ENCODE peak calls at places on chromosomes 5 and 9, in ten cellular contexts. One of them, this sample, is unnamed.

GRCh38 chr9:130835441-130836298 is 616 bp downstream of the ABL1 start:
- DNase-seq in heart right ventricle: peak
- DNase-seq in IMR-90: peak
- DNase-seq in GM12865: peak
- DNase-seq in HepG2: no peak
- DNase-seq in H1: no peak
- DNase-seq in GM23338: peak
- DNase-seq in aorta: peak
- DNase-seq in body of pancreas: peak
- DNase-seq in BJ: no peak
- DNase-seq in this sample: peak

GRCh38 chr9:129697111-129697955 is 31.9 kb downstream of the PRRX2 start:
- DNase-seq in BJ: peak
- DNase-seq in aorta: peak
- DNase-seq in H1: no peak
- DNase-seq in GM23338: peak
- DNase-seq in GM12865: no peak
- DNase-seq in heart right ventricle: peak
- DNase-seq in body of pancreas: peak
- DNase-seq in HepG2: no peak
- DNase-seq in IMR-90: peak
- DNase-seq in this sample: no peak

GRCh38 chr5:43352131-43352530 is 38.9 kb upstream of the HMGCS1 start:
- DNase-seq in heart right ventricle: no peak
- DNase-seq in GM12865: no peak
- DNase-seq in H1: no peak
- DNase-seq in HepG2: no peak
- DNase-seq in aorta: no peak
- DNase-seq in BJ: no peak
- DNase-seq in GM23338: no peak
- DNase-seq in IMR-90: no peak
- DNase-seq in body of pancreas: no peak
- DNase-seq in this sample: no peak

GRCh38 chr5:53649352-53649751 is 88.9 kb downstream of the NDUFS4 start:
- DNase-seq in body of pancreas: no peak
- DNase-seq in H1: no peak
- DNase-seq in HepG2: no peak
- DNase-seq in GM12865: no peak
- DNase-seq in GM23338: no peak
- DNase-seq in BJ: no peak
- DNase-seq in aorta: no peak
- DNase-seq in IMR-90: no peak
- DNase-seq in heart right ventricle: no peak
- DNase-seq in this sample: no peak

GRCh38 chr5:177600458-177601018 is 606 bp downstream of the B4GALT7 start:
- DNase-seq in H1: no peak
- DNase-seq in GM12865: peak
- DNase-seq in aorta: no peak
- DNase-seq in BJ: no peak
- DNase-seq in body of pancreas: no peak
- DNase-seq in HepG2: no peak
- DNase-seq in IMR-90: peak
- DNase-seq in heart right ventricle: no peak
- DNase-seq in GM23338: no peak
- DNase-seq in this sample: no peak

GRCh38 chr9:32554107-32554506 is 1.7 kb upstream of the TOPORS start:
- DNase-seq in aorta: no peak
- DNase-seq in BJ: no peak
- DNase-seq in heart right ventricle: no peak
- DNase-seq in GM12865: no peak
- DNase-seq in HepG2: no peak
- DNase-seq in body of pancreas: no peak
- DNase-seq in GM23338: no peak
- DNase-seq in IMR-90: peak
- DNase-seq in H1: no peak
- DNase-seq in this sample: no peak

GRCh38 chr5:150780180-150780692 is 1.7 kb downstream of the SMIM3 start:
- DNase-seq in body of pancreas: peak
- DNase-seq in GM23338: no peak
- DNase-seq in GM12865: peak
- DNase-seq in H1: no peak
- DNase-seq in IMR-90: peak
- DNase-seq in aorta: no peak
- DNase-seq in HepG2: no peak
- DNase-seq in BJ: peak
- DNase-seq in heart right ventricle: peak
- DNase-seq in this sample: no peak

GRCh38 chr9:16100596-16101091 is 547.8 kb downstream of the CCDC171 start:
- DNase-seq in GM12865: no peak
- DNase-seq in H1: no peak
- DNase-seq in body of pancreas: peak
- DNase-seq in heart right ventricle: peak
- DNase-seq in aorta: peak
- DNase-seq in GM23338: peak
- DNase-seq in IMR-90: peak
- DNase-seq in HepG2: no peak
- DNase-seq in BJ: no peak
- DNase-seq in this sample: no peak

GRCh38 chr9:113444736-113445135 is 18.8 kb upstream of the RGS3 start:
- DNase-seq in heart right ventricle: no peak
- DNase-seq in HepG2: no peak
- DNase-seq in BJ: no peak
- DNase-seq in aorta: no peak
- DNase-seq in body of pancreas: no peak
- DNase-seq in GM12865: no peak
- DNase-seq in GM23338: no peak
- DNase-seq in H1: no peak
- DNase-seq in IMR-90: no peak
- DNase-seq in this sample: no peak

GRCh38 chr5:112779531-112779930 is 41.8 kb downstream of the APC start:
- DNase-seq in aorta: no peak
- DNase-seq in HepG2: no peak
- DNase-seq in body of pancreas: no peak
- DNase-seq in BJ: peak
- DNase-seq in GM12865: no peak
- DNase-seq in GM23338: no peak
- DNase-seq in heart right ventricle: no peak
- DNase-seq in IMR-90: peak
- DNase-seq in H1: no peak
- DNase-seq in this sample: no peak

GRCh38 chr5:95760291-95761191 is 29.4 kb downstream of the RHOBTB3 start:
- DNase-seq in H1: no peak
- DNase-seq in HepG2: peak
- DNase-seq in BJ: peak
- DNase-seq in heart right ventricle: no peak
- DNase-seq in body of pancreas: no peak
- DNase-seq in IMR-90: peak
- DNase-seq in GM12865: peak
- DNase-seq in aorta: no peak
- DNase-seq in GM23338: no peak
- DNase-seq in this sample: peak

GRCh38 chr5:110702300-110702699 is 24.2 kb downstream of the TMEM232 start:
- DNase-seq in GM12865: no peak
- DNase-seq in aorta: no peak
- DNase-seq in body of pancreas: no peak
- DNase-seq in heart right ventricle: no peak
- DNase-seq in H1: no peak
- DNase-seq in IMR-90: no peak
- DNase-seq in GM23338: no peak
- DNase-seq in HepG2: no peak
- DNase-seq in BJ: no peak
- DNase-seq in this sample: no peak

GRCh38 chr5:91024160-91024559 is 359.0 kb downstream of the ARRDC3 start:
- DNase-seq in H1: no peak
- DNase-seq in heart right ventricle: no peak
- DNase-seq in IMR-90: no peak
- DNase-seq in BJ: no peak
- DNase-seq in GM12865: no peak
- DNase-seq in aorta: no peak
- DNase-seq in body of pancreas: no peak
- DNase-seq in GM23338: no peak
- DNase-seq in HepG2: no peak
- DNase-seq in this sample: no peak

GRCh38 chr9:118595719-118596305 is 773.4 kb downstream of the BRINP1 start:
- DNase-seq in heart right ventricle: peak
- DNase-seq in aorta: no peak
- DNase-seq in HepG2: no peak
- DNase-seq in GM12865: peak
- DNase-seq in BJ: no peak
- DNase-seq in body of pancreas: no peak
- DNase-seq in IMR-90: no peak
- DNase-seq in GM23338: peak
- DNase-seq in H1: peak
- DNase-seq in this sample: no peak

GRCh38 chr9:4740373-4740622 is 704 bp downstream of the AK3 start:
- DNase-seq in GM12865: no peak
- DNase-seq in IMR-90: no peak
- DNase-seq in GM23338: no peak
- DNase-seq in HepG2: no peak
- DNase-seq in aorta: no peak
- DNase-seq in heart right ventricle: no peak
- DNase-seq in BJ: no peak
- DNase-seq in body of pancreas: no peak
- DNase-seq in H1: no peak
- DNase-seq in this sample: no peak

GRCh38 chr5:140977003-140977402 is 10.7 kb downstream of the PCDHAC2 start:
- DNase-seq in aorta: no peak
- DNase-seq in HepG2: no peak
- DNase-seq in heart right ventricle: no peak
- DNase-seq in body of pancreas: peak
- DNase-seq in BJ: no peak
- DNase-seq in IMR-90: no peak
- DNase-seq in GM12865: no peak
- DNase-seq in H1: no peak
- DNase-seq in GM23338: no peak
- DNase-seq in this sample: no peak

GRCh38 chr5:14008819-14009311 is 64.4 kb upstream of the DNAH5 start:
- DNase-seq in IMR-90: peak
- DNase-seq in GM23338: no peak
- DNase-seq in HepG2: peak
- DNase-seq in aorta: no peak
- DNase-seq in H1: no peak
- DNase-seq in BJ: no peak
- DNase-seq in body of pancreas: peak
- DNase-seq in heart right ventricle: no peak
- DNase-seq in GM12865: no peak
- DNase-seq in this sample: no peak

GRCh38 chr5:52419357-52419756 is 368.4 kb upstream of the ITGA1 start:
- DNase-seq in GM12865: no peak
- DNase-seq in GM23338: no peak
- DNase-seq in body of pancreas: no peak
- DNase-seq in HepG2: no peak
- DNase-seq in BJ: no peak
- DNase-seq in aorta: no peak
- DNase-seq in IMR-90: no peak
- DNase-seq in H1: no peak
- DNase-seq in heart right ventricle: no peak
- DNase-seq in this sample: no peak

GRCh38 chr5:86626149-86626548 is 8.4 kb downstream of the COX7C start:
- DNase-seq in BJ: no peak
- DNase-seq in GM12865: no peak
- DNase-seq in body of pancreas: no peak
- DNase-seq in aorta: no peak
- DNase-seq in GM23338: no peak
- DNase-seq in HepG2: no peak
- DNase-seq in IMR-90: no peak
- DNase-seq in heart right ventricle: no peak
- DNase-seq in H1: no peak
- DNase-seq in this sample: no peak

GRCh38 chr5:111158105-111158744 is 66.0 kb upstream of the CAMK4 start:
- DNase-seq in HepG2: peak
- DNase-seq in IMR-90: peak
- DNase-seq in H1: peak
- DNase-seq in aorta: no peak
- DNase-seq in GM23338: peak
- DNase-seq in BJ: peak
- DNase-seq in GM12865: peak
- DNase-seq in body of pancreas: peak
- DNase-seq in heart right ventricle: peak
- DNase-seq in this sample: peak

GRCh38 chr9:133056533-133056932 is 5.2 kb upstream of the CEL start:
- DNase-seq in GM12865: no peak
- DNase-seq in BJ: no peak
- DNase-seq in IMR-90: no peak
- DNase-seq in HepG2: no peak
- DNase-seq in body of pancreas: no peak
- DNase-seq in heart right ventricle: no peak
- DNase-seq in H1: no peak
- DNase-seq in GM23338: no peak
- DNase-seq in aorta: peak
- DNase-seq in this sample: no peak
- H3K4me3 ChIP-seq in GM12865: no peak
- H3K4me3 ChIP-seq in BJ: no peak
- H3K4me3 ChIP-seq in IMR-90: no peak
- H3K4me3 ChIP-seq in HepG2: no peak
- H3K4me3 ChIP-seq in body of pancreas: no peak
- H3K4me3 ChIP-seq in heart right ventricle: no peak
- H3K4me3 ChIP-seq in H1: no peak
- H3K4me3 ChIP-seq in GM23338: no peak
- H3K4me3 ChIP-seq in aorta: no peak
- H3K4me3 ChIP-seq in this sample: no peak

GRCh38 chr9:93958875-93959682 is 3.9 kb upstream of the BARX1 start:
- DNase-seq in IMR-90: peak
- DNase-seq in H1: no peak
- DNase-seq in BJ: no peak
- DNase-seq in aorta: peak
- DNase-seq in GM12865: no peak
- DNase-seq in body of pancreas: no peak
- DNase-seq in HepG2: no peak
- DNase-seq in GM23338: peak
- DNase-seq in heart right ventricle: no peak
- DNase-seq in this sample: no peak
- H3K4me3 ChIP-seq in IMR-90: no peak
- H3K4me3 ChIP-seq in H1: peak
- H3K4me3 ChIP-seq in BJ: no peak
- H3K4me3 ChIP-seq in aorta: peak
- H3K4me3 ChIP-seq in GM12865: no peak
- H3K4me3 ChIP-seq in body of pancreas: no peak
- H3K4me3 ChIP-seq in HepG2: no peak
- H3K4me3 ChIP-seq in GM23338: peak
- H3K4me3 ChIP-seq in heart right ventricle: peak
- H3K4me3 ChIP-seq in this sample: no peak

GRCh38 chr5:142601432-142601831 is 84.5 kb downstream of the FGF1 start:
- DNase-seq in BJ: no peak
- DNase-seq in heart right ventricle: no peak
- DNase-seq in body of pancreas: no peak
- DNase-seq in GM12865: no peak
- DNase-seq in GM23338: peak
- DNase-seq in IMR-90: no peak
- DNase-seq in H1: no peak
- DNase-seq in HepG2: no peak
- DNase-seq in aorta: no peak
- DNase-seq in this sample: no peak
- H3K4me3 ChIP-seq in BJ: no peak
- H3K4me3 ChIP-seq in heart right ventricle: no peak
- H3K4me3 ChIP-seq in body of pancreas: no peak
- H3K4me3 ChIP-seq in GM12865: no peak
- H3K4me3 ChIP-seq in GM23338: no peak
- H3K4me3 ChIP-seq in IMR-90: no peak
- H3K4me3 ChIP-seq in H1: no peak
- H3K4me3 ChIP-seq in HepG2: no peak
- H3K4me3 ChIP-seq in aorta: no peak
- H3K4me3 ChIP-seq in this sample: no peak

GRCh38 chr5:166712447-166712846 is 1579.0 kb upstream of the WWC1 start:
- DNase-seq in aorta: no peak
- DNase-seq in HepG2: no peak
- DNase-seq in GM12865: no peak
- DNase-seq in BJ: no peak
- DNase-seq in IMR-90: no peak
- DNase-seq in heart right ventricle: no peak
- DNase-seq in GM23338: no peak
- DNase-seq in body of pancreas: no peak
- DNase-seq in H1: no peak
- DNase-seq in this sample: no peak
- H3K4me3 ChIP-seq in aorta: no peak
- H3K4me3 ChIP-seq in HepG2: no peak
- H3K4me3 ChIP-seq in GM12865: no peak
- H3K4me3 ChIP-seq in BJ: no peak
- H3K4me3 ChIP-seq in IMR-90: no peak
- H3K4me3 ChIP-seq in heart right ventricle: no peak
- H3K4me3 ChIP-seq in GM23338: no peak
- H3K4me3 ChIP-seq in body of pancreas: no peak
- H3K4me3 ChIP-seq in H1: no peak
- H3K4me3 ChIP-seq in this sample: no peak

This sample was measured in CD4-positive, CD25-positive, alpha-beta regulatory T cell.